ENCODE peak calls at places on chromosome 7, in six cellular contexts. A is MM.1S; P is dorsolateral prefrontal cortex; H is cardiac fibroblast; G is lung; N is CD4-positive, CD25-positive, alpha-beta regulatory T cell. T is an unnamed sample.

GRCh38 chr7:92714767-92715166 is 121.6 kb downstream of the CDK6 start:
- DNase-seq in A (no peak), P (no peak), H (no peak), G (no peak), N (no peak), T (no peak)

GRCh38 chr7:130461256-130461655 is 20.4 kb upstream of the CEP41 start:
- DNase-seq in A (no peak), P (no peak), H (no peak), G (no peak), N (no peak), T (no peak)

GRCh38 chr7:134788191-134788590 is 8.8 kb downstream of the CALD1 start:
- DNase-seq in A (no peak), P (no peak), H (peak), G (no peak), N (no peak), T (no peak)

GRCh38 chr7:36506820-36507219 is 117.2 kb downstream of the ANLN start:
- DNase-seq in A (no peak), P (no peak), H (peak), G (no peak), N (no peak), T (no peak)

GRCh38 chr7:133649593-133649992 is 396.7 kb downstream of the EXOC4 start:
- DNase-seq in A (no peak), P (no peak), H (peak), G (no peak), N (no peak), T (no peak)

GRCh38 chr7:151824285-151824950 is 52.5 kb downstream of the PRKAG2 start:
- DNase-seq in A (no peak), P (peak), H (no peak), G (no peak), N (no peak), T (no peak)

GRCh38 chr7:46932656-46933424 is 649.1 kb downstream of the TNS3 start:
- DNase-seq in A (no peak), P (no peak), H (peak), G (peak), N (no peak), T (no peak)

GRCh38 chr7:48837266-48837665 is 87.1 kb upstream of the CDC14C start:
- DNase-seq in A (no peak), P (no peak), H (no peak), G (no peak), N (no peak), T (no peak)

GRCh38 chr7:106110885-106111670 is 1.0 kb downstream of the SYPL1 start:
- DNase-seq in A (peak), P (no peak), H (peak), G (no peak), N (peak), T (peak)

GRCh38 chr7:46160861-46161260 is 239.8 kb upstream of the IGFBP3 start:
- DNase-seq in A (no peak), P (no peak), H (no peak), G (no peak), N (no peak), T (no peak)

GRCh38 chr7:1579481-1580421 is 9.9 kb upstream of the PSMG3 start:
- DNase-seq in A (peak), P (peak), H (peak), G (peak), N (peak), T (peak)

GRCh38 chr7:20095862-20096261 is 121.3 kb downstream of the MACC1 start:
- DNase-seq in A (no peak), P (no peak), H (no peak), G (no peak), N (no peak), T (no peak)

GRCh38 chr7:108143658-108144420 is 13.7 kb upstream of the LAMB4 start:
- DNase-seq in A (no peak), P (no peak), H (no peak), G (no peak), N (no peak), T (no peak)

GRCh38 chr7:131556055-131556911 is at the start of gene PODXL:
- DNase-seq in A (peak), P (peak), H (peak), G (peak), N (peak), T (peak)

GRCh38 chr7:155257482-155258232 is 40.0 kb upstream of the INSIG1 start:
- DNase-seq in A (no peak), P (no peak), H (peak), G (peak), N (no peak), T (no peak)

GRCh38 chr7:6142871-6143380 is 111.8 kb downstream of the ANKRD61 start:
- DNase-seq in A (no peak), P (no peak), H (no peak), G (no peak), N (no peak), T (no peak)

GRCh38 chr7:18202315-18203045 is 174.8 kb upstream of the PRPS1L1 start:
- DNase-seq in A (peak), P (no peak), H (no peak), G (no peak), N (no peak), T (no peak)

GRCh38 chr7:90596745-90597526 is 815 bp downstream of the CDK14 start:
- DNase-seq in A (no peak), P (no peak), H (peak), G (no peak), N (no peak), T (peak)

GRCh38 chr7:7098280-7098818 is 84.0 kb upstream of the C1GALT1 start:
- DNase-seq in A (no peak), P (no peak), H (no peak), G (no peak), N (no peak), T (no peak)

GRCh38 chr7:45239486-45239885 is 81.9 kb downstream of the RAMP3 start:
- DNase-seq in A (no peak), P (no peak), H (peak), G (peak), N (no peak), T (no peak)

GRCh38 chr7:10889266-10889898 is 84.3 kb upstream of the PHF14 start:
- DNase-seq in A (peak), P (no peak), H (peak), G (no peak), N (peak), T (peak)

GRCh38 chr7:55484834-55485233 is 87.5 kb downstream of the VOPP1 start:
- DNase-seq in A (no peak), P (peak), H (no peak), G (no peak), N (no peak), T (no peak)

GRCh38 chr7:95688931-95689453 is 83.4 kb upstream of the DYNC1I1 start:
- DNase-seq in A (no peak), P (no peak), H (peak), G (no peak), N (no peak), T (no peak)

GRCh38 chr7:8284606-8285005 is 22.6 kb upstream of the ICA1 start:
- DNase-seq in A (no peak), P (no peak), H (no peak), G (peak), N (no peak), T (no peak)

GRCh38 chr7:71851776-71852548 is 560.2 kb downstream of the CALN1 start:
- DNase-seq in A (no peak), P (no peak), H (no peak), G (no peak), N (no peak), T (no peak)

GRCh38 chr7:142463401-142463850 is 205.6 kb upstream of the PRSS58 start:
- DNase-seq in A (peak), P (no peak), H (no peak), G (no peak), N (peak), T (peak)

GRCh38 chr7:1512781-1513656 is 8.8 kb upstream of the INTS1 start:
- DNase-seq in A (peak), P (peak), H (peak), G (no peak), N (peak), T (peak)

GRCh38 chr7:114405427-114405826 is 9.2 kb upstream of the FOXP2 start:
- DNase-seq in A (peak), P (no peak), H (no peak), G (no peak), N (no peak), T (peak)

GRCh38 chr7:45930967-45931366 is 9.9 kb upstream of the IGFBP3 start:
- DNase-seq in A (no peak), P (no peak), H (no peak), G (no peak), N (no peak), T (no peak)

GRCh38 chr7:102916881-102917280 is 4.1 kb downstream of the LRRC17 start:
- DNase-seq in A (no peak), P (no peak), H (peak), G (no peak), N (no peak), T (no peak)

GRCh38 chr7:78970440-78970916 is 483.0 kb downstream of the MAGI2 start:
- DNase-seq in A (no peak), P (no peak), H (peak), G (no peak), N (no peak), T (no peak)

GRCh38 chr7:6637544-6638229 is 569 bp downstream of the ZNF316 start:
- DNase-seq in A (peak), P (no peak), H (no peak), G (peak), N (peak), T (peak)

GRCh38 chr7:495326-495725 is 24.3 kb downstream of the PDGFA start:
- DNase-seq in A (no peak), P (peak), H (no peak), G (no peak), N (no peak), T (no peak)

GRCh38 chr7:69696686-69697685 is 98.7 kb downstream of the AUTS2 start:
- DNase-seq in A (no peak), P (no peak), H (no peak), G (no peak), N (no peak), T (peak)

GRCh38 chr7:55573234-55573504 is 867 bp upstream of the VOPP1 start:
- DNase-seq in A (no peak), P (no peak), H (no peak), G (no peak), N (no peak), T (no peak)

GRCh38 chr7:90383422-90383821 is 19.8 kb upstream of the CLDN12 start:
- DNase-seq in A (no peak), P (no peak), H (peak), G (no peak), N (no peak), T (no peak)

GRCh38 chr7:46839651-46840050 is 742.3 kb downstream of the TNS3 start:
- DNase-seq in A (no peak), P (no peak), H (peak), G (no peak), N (no peak), T (no peak)

GRCh38 chr7:63047061-63047460 is 951.6 kb upstream of the ZNF722 start:
- DNase-seq in A (no peak), P (no peak), H (no peak), G (no peak), N (no peak), T (no peak)

GRCh38 chr7:129607471-129608120 is 3.9 kb upstream of the NRF1 start:
- DNase-seq in A (peak), P (no peak), H (peak), G (no peak), N (peak), T (peak)

GRCh38 chr7:24703296-24703695 is 54.0 kb downstream of the GSDME start:
- DNase-seq in A (no peak), P (no peak), H (peak), G (no peak), N (no peak), T (no peak)

GRCh38 chr7:24708244-24708643 is 49.0 kb downstream of the GSDME start:
- DNase-seq in A (no peak), P (no peak), H (no peak), G (no peak), N (no peak), T (no peak)

GRCh38 chr7:24706211-24707165 is 50.8 kb downstream of the GSDME start:
- DNase-seq in A (no peak), P (no peak), H (no peak), G (no peak), N (no peak), T (no peak)

GRCh38 chr7:24704311-24704710 is 53.0 kb downstream of the GSDME start:
- DNase-seq in A (no peak), P (no peak), H (no peak), G (no peak), N (no peak), T (no peak)

DNA sequence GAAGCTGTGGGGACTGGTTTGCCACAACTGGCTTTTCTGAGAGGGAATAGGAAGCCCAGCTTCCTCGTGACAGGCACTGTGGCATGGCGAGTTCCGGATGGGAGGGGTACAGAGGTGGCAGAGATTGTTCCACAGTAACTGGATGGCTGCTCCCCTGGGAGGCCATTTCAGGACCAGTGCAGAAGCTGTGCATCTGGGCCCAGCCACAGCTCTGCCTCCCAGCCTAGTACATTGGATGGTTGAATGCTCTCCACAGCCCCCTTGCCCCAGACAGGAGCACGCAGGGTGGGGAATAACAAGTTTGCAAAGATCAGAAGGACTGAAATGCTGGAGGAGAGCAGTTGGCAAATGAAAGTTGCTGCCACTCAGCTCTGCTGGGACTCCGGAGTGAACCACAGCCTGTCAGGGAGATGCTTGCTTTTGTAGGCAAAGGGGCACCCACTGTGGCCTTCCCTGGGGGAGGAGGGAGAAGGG is 51.7 kb downstream of the GSDME start:
- DNase-seq in A (no peak), P (no peak), H (no peak), G (no peak), N (no peak), T (no peak)
- H3K4me3 ChIP-seq in A (no peak), P (no peak), H (no peak), G (no peak), N (no peak), T (no peak)

DNA sequence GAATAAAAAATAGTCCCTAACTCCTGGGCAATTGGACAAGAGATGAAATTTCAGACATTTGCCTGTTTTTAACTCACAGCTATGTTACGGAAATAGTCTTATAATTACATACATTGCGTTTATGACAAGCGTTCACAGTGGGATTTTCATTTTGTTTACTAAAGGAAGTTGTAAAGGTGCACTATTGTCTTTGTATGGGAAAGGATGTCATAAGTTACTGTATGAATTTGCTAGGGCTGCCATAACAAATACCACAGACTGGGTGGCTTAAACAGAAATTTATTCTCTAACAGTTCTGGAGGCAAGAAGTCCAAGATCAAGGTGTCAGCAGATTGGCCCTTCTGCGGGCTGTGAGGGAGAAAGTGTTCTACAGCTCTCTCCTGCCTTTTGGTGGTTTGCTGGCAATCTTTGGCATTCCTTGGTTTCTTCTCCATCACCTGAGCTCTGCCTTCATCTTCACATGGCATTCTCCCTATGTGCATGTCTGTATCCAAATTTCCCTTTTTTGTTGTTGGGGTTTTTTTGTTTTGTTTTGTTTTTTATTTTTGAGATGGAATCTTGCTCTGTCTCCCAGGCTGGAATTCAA is 5.6 kb downstream of the NFE2L3 start:
- DNase-seq in A (no peak), P (no peak), H (no peak), G (no peak), N (no peak), T (no peak)
- H3K4me3 ChIP-seq in A (peak), P (no peak), H (no peak), G (no peak), N (peak), T (peak)

GRCh38 chr7:41699532-41699931 is 3.4 kb downstream of the INHBA start:
- DNase-seq in A (no peak), P (no peak), H (peak), G (no peak), N (no peak), T (no peak)
- H3K4me3 ChIP-seq in A (no peak), P (peak), H (peak), G (peak), N (no peak), T (no peak)

GRCh38 chr7:27205325-27206280 is 5.7 kb upstream of the HOXA13 start:
- DNase-seq in A (no peak), P (no peak), H (no peak), G (no peak), N (no peak), T (no peak)
- H3K4me3 ChIP-seq in A (no peak), P (no peak), H (no peak), G (no peak), N (no peak), T (no peak)

GRCh38 chr7:104984591-104985258 is 29.3 kb upstream of the KMT2E start:
- DNase-seq in A (peak), P (no peak), H (no peak), G (no peak), N (no peak), T (no peak)
- H3K4me3 ChIP-seq in A (peak), P (peak), H (peak), G (no peak), N (peak), T (peak)

DNA sequence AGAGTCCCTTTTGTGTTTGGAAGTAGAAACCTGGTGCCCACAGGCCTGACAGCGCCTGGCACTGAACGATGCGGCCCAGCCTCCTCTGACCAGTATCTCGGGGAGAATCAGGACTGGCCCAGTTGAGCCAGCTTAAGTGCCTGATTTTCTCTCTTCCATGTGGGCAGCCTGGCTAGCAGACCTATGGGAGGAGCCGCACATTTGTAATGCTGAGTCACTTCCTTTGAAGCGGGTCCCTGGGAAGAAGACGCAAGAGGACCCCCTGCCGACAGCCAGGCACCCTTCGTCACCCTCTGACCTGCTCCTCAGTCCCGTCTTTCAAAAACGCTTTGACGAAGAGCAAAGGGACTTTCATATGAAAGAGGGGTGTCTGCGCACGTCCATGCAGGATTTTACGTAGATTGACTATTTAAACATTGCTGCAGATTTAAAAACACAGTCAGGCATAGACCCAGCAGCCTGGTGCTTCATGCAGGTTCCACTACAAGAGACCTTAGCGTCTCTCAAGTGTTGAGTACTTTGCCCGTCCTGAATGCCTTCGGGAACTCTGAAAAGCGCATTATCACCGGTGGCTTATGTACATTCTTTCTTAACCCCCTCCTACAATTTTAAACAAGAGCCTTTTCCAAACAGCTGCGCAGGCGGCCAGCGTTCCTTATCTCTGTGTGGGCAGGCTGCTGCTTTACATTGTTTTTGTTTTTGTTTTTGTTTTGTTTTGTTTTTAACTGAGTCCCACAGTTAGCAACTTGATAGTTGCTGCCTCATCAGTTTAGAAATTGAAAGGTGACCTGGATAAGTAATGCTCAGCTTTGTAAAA is 36.5 kb upstream of the AP5Z1 start:
- DNase-seq in A (peak), P (no peak), H (peak), G (peak), N (peak), T (peak)
- H3K4me3 ChIP-seq in A (peak), P (peak), H (peak), G (no peak), N (peak), T (peak)

GRCh38 chr7:140638311-140638791 is 2.3 kb downstream of the DENND2A start:
- DNase-seq in A (no peak), P (no peak), H (peak), G (no peak), N (no peak), T (no peak)
- H3K4me3 ChIP-seq in A (no peak), P (no peak), H (no peak), G (no peak), N (no peak), T (no peak)

GRCh38 chr7:42494199-42494710 is 257.2 kb upstream of the GLI3 start:
- DNase-seq in A (no peak), P (no peak), H (peak), G (no peak), N (no peak), T (no peak)
- H3K4me3 ChIP-seq in A (no peak), P (no peak), H (peak), G (no peak), N (no peak), T (no peak)

DNA sequence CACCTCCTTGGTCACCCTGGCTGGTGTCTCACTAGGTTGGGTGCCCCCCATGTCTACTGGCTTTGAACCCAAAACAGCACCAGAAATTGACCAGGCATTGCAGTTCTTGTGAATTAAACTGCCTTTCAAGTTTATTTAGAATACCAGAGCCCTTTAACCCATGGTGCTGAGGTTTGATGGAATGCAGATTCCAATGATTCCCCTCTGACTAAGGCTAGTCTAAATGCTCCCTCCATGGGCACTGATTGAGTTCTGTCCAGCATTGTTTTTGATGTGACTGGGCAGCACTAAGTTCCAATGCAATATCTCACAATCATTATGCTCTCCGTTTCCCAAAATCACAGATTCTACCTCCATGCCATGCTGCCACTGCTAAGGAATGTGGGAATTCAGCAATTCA is 1047.4 kb upstream of the LRRN3 start:
- DNase-seq in A (no peak), P (no peak), H (no peak), G (no peak), N (no peak), T (no peak)
- H3K4me3 ChIP-seq in A (no peak), P (no peak), H (no peak), G (no peak), N (no peak), T (no peak)

DNA sequence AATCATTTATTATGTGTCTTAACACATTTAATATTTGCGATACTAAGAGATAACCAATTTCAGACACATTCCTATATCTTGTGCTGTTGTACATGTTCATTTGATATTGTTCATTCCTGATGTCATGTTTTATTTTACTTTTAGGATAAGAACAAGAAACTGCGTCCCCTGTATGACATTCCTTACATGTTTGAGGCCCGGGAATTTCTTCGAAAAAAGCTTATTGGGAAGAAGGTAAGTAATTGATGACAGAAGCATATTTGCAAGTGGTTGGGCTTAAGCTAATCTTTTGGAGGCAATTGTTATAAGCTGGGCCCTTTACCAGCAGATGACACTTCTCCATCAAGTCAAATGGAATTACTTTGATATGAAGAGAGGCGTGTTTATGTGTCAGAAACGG is 155.3 kb downstream of the SND1 start:
- DNase-seq in A (no peak), P (no peak), H (no peak), G (no peak), N (no peak), T (no peak)
- H3K4me3 ChIP-seq in A (no peak), P (no peak), H (no peak), G (no peak), N (no peak), T (no peak)

T was measured in GM12865.